ENCODE peak calls at places on chromosome 16, in four cellular contexts. F, P, X and Z are unnamed samples.

GRCh38 chr16:54286330-54287017 is at the start of gene IRX3:
- DNase-seq in F (no peak), P (peak), X (peak), Z (no peak)

GRCh38 chr16:69320731-69321073 is 9.6 kb downstream of the VPS4A start:
- DNase-seq in F (no peak), P (no peak), X (no peak), Z (no peak)

GRCh38 chr16:75385507-75386152 is 47.7 kb downstream of the CFDP1 start:
- DNase-seq in F (no peak), P (no peak), X (peak), Z (no peak)

GRCh38 chr16:31073073-31073822 is 792 bp downstream of the ZNF668 start:
- DNase-seq in F (peak), P (peak), X (peak), Z (peak)

GRCh38 chr16:56356276-56357241 is 68.8 kb downstream of the AMFR start:
- DNase-seq in F (peak), P (peak), X (peak), Z (peak)

GRCh38 chr16:30185141-30185682 is 1.8 kb downstream of the CORO1A start:
- DNase-seq in F (peak), P (no peak), X (no peak), Z (peak)

GRCh38 chr16:64589836-64590235 is 532.0 kb downstream of the CDH11 start:
- DNase-seq in F (no peak), P (no peak), X (no peak), Z (no peak)

GRCh38 chr16:85452364-85453178 is 160.6 kb upstream of the GSE1 start:
- DNase-seq in F (no peak), P (no peak), X (no peak), Z (no peak)

GRCh38 chr16:67482260-67482924 is 955 bp downstream of the AGRP start:
- DNase-seq in F (no peak), P (no peak), X (no peak), Z (no peak)

GRCh38 chr16:47847220-47847970 is 308.4 kb downstream of the ABCC12 start:
- DNase-seq in F (no peak), P (no peak), X (no peak), Z (no peak)

GRCh38 chr16:86212706-86213426 is 297.5 kb upstream of the FOXF1 start:
- DNase-seq in F (no peak), P (no peak), X (no peak), Z (no peak)

GRCh38 chr16:57815987-57816745 is 13.9 kb upstream of the KIFC3 start:
- DNase-seq in F (peak), P (peak), X (no peak), Z (no peak)

GRCh38 chr16:49473131-49473530 is 99.5 kb downstream of the C16orf78 start:
- DNase-seq in F (no peak), P (no peak), X (no peak), Z (no peak)

GRCh38 chr16:477758-478157 is 49.8 kb upstream of the CAPN15 start:
- DNase-seq in F (no peak), P (no peak), X (no peak), Z (no peak)

GRCh38 chr16:52235186-52235585 is 311.8 kb downstream of the TOX3 start:
- DNase-seq in F (no peak), P (no peak), X (no peak), Z (no peak)

GRCh38 chr16:85592700-85593502 is 20.2 kb upstream of the GSE1 start:
- DNase-seq in F (no peak), P (no peak), X (no peak), Z (no peak)

GRCh38 chr16:19583665-19584300 is 28.3 kb downstream of the VPS35L start:
- DNase-seq in F (no peak), P (no peak), X (peak), Z (no peak)

GRCh38 chr16:3528406-3528805 is 27.6 kb downstream of the CLUAP1 start:
- DNase-seq in F (no peak), P (no peak), X (no peak), Z (no peak)

GRCh38 chr16:85045641-85046471 is 18.3 kb downstream of the KIAA0513 start:
- DNase-seq in F (no peak), P (no peak), X (no peak), Z (no peak)

GRCh38 chr16:65547799-65548446 is 426.1 kb upstream of the CDH11 start:
- DNase-seq in F (no peak), P (no peak), X (no peak), Z (no peak)

GRCh38 chr16:50585331-50585776 is 37.2 kb downstream of the NKD1 start:
- DNase-seq in F (no peak), P (no peak), X (no peak), Z (no peak)

GRCh38 chr16:89297156-89297869 is 79.8 kb downstream of the ZNF778 start:
- DNase-seq in F (no peak), P (no peak), X (no peak), Z (no peak)

GRCh38 chr16:71344315-71344905 is 14.1 kb upstream of the CALB2 start:
- DNase-seq in F (no peak), P (no peak), X (no peak), Z (no peak)

GRCh38 chr16:28623172-28623711 is 13.4 kb upstream of the SULT1A1 start:
- DNase-seq in F (peak), P (no peak), X (no peak), Z (peak)

GRCh38 chr16:66523861-66524354 is 26.0 kb downstream of the TK2 start:
- DNase-seq in F (no peak), P (no peak), X (no peak), Z (no peak)

GRCh38 chr16:51710930-51711563 is 560.0 kb upstream of the SALL1 start:
- DNase-seq in F (no peak), P (no peak), X (no peak), Z (no peak)

GRCh38 chr16:31200821-31201510 is 1.6 kb downstream of the PYCARD start:
- DNase-seq in F (no peak), P (no peak), X (no peak), Z (no peak)

GRCh38 chr16:79933586-79933985 is 333.0 kb upstream of the MAF start:
- DNase-seq in F (no peak), P (no peak), X (no peak), Z (no peak)

GRCh38 chr16:65634291-65634690 is 512.4 kb upstream of the CDH11 start:
- DNase-seq in F (no peak), P (no peak), X (no peak), Z (no peak)

GRCh38 chr16:1526608-1527555 is 6.6 kb upstream of the TMEM204 start:
- DNase-seq in F (no peak), P (no peak), X (no peak), Z (no peak)

GRCh38 chr16:9331503-9331902 is 240.1 kb downstream of the HAPSTR1 start:
- DNase-seq in F (no peak), P (no peak), X (no peak), Z (no peak)

GRCh38 chr16:75789237-75789636 is 62.9 kb upstream of the CPHXL start:
- DNase-seq in F (no peak), P (no peak), X (peak), Z (no peak)

GRCh38 chr16:52963471-52963870 is 89.2 kb downstream of the CHD9NB start:
- DNase-seq in F (no peak), P (no peak), X (no peak), Z (no peak)

GRCh38 chr16:19555938-19556778 is 655 bp downstream of the VPS35L start:
- DNase-seq in F (no peak), P (peak), X (peak), Z (no peak)

GRCh38 chr16:3677994-3678393 is 23.5 kb downstream of the DNASE1 start:
- DNase-seq in F (no peak), P (no peak), X (no peak), Z (no peak)

GRCh38 chr16:3461120-3461519 is 17.6 kb downstream of the NAA60 start:
- DNase-seq in F (no peak), P (no peak), X (no peak), Z (no peak)